ENCODE peak calls at places on chromosomes 3 and 15, in five cellular contexts. Y, N, R, M and P are unnamed samples.

GRCh38 chr3:63508305-63508704 is 144.2 kb upstream of the SNTN start:
- DNase-seq in Y (no peak), N (no peak), R (no peak), M (no peak), P (no peak)

GRCh38 chr3:132879651-132880050 is 157.4 kb upstream of the NPHP3 start:
- DNase-seq in Y (no peak), N (no peak), R (no peak), M (no peak), P (no peak)

GRCh38 chr3:186510374-186511079 is 33.7 kb downstream of the CRYGS start:
- DNase-seq in Y (no peak), N (no peak), R (no peak), M (no peak), P (no peak)

GRCh38 chr15:74792227-74793016 is 10.5 kb downstream of the CSK start:
- DNase-seq in Y (no peak), N (no peak), R (no peak), M (no peak), P (no peak)

GRCh38 chr3:194364652-194365434 is 4.7 kb downstream of the LRRC15 start:
- DNase-seq in Y (no peak), N (no peak), R (no peak), M (peak), P (no peak)

GRCh38 chr3:100257601-100258000 is 3.2 kb upstream of the TBC1D23 start:
- DNase-seq in Y (no peak), N (no peak), R (no peak), M (no peak), P (no peak)

GRCh38 chr3:124763644-124764358 is 33.5 kb downstream of the UMPS start:
- DNase-seq in Y (no peak), N (no peak), R (no peak), M (no peak), P (no peak)

GRCh38 chr3:122513386-122514122 is 1.2 kb downstream of the KPNA1 start:
- DNase-seq in Y (peak), N (no peak), R (no peak), M (no peak), P (no peak)

GRCh38 chr3:38613426-38613825 is 36.1 kb downstream of the SCN5A start:
- DNase-seq in Y (no peak), N (no peak), R (no peak), M (no peak), P (no peak)

GRCh38 chr3:43695443-43695842 is 4.7 kb downstream of the ABHD5 start:
- DNase-seq in Y (peak), N (no peak), R (no peak), M (no peak), P (no peak)

GRCh38 chr15:89197503-89197971 is 23.8 kb downstream of the RLBP1 start:
- DNase-seq in Y (no peak), N (no peak), R (peak), M (no peak), P (peak)

GRCh38 chr15:42736178-42736792 is 643 bp downstream of the CDAN1 start:
- DNase-seq in Y (no peak), N (peak), R (no peak), M (no peak), P (peak)

GRCh38 chr3:119944091-119944490 is 150.2 kb downstream of the GSK3B start:
- DNase-seq in Y (no peak), N (no peak), R (no peak), M (no peak), P (no peak)

GRCh38 chr15:81410318-81410753 is 36.3 kb upstream of the TMC3 start:
- DNase-seq in Y (peak), N (no peak), R (peak), M (peak), P (peak)

GRCh38 chr3:58580826-58581327 is 3.7 kb upstream of the FAM107A start:
- DNase-seq in Y (no peak), N (no peak), R (no peak), M (no peak), P (no peak)

GRCh38 chr3:26559252-26559651 is 63.3 kb upstream of the LRRC3B start:
- DNase-seq in Y (no peak), N (no peak), R (no peak), M (no peak), P (no peak)

GRCh38 chr3:156973954-156974353 is 147.8 kb downstream of the LEKR1 start:
- DNase-seq in Y (no peak), N (no peak), R (no peak), M (no peak), P (no peak)

GRCh38 chr15:68298882-68299381 is 21.4 kb downstream of the FEM1B start:
- DNase-seq in Y (peak), N (no peak), R (no peak), M (no peak), P (no peak)

GRCh38 chr3:128603811-128604447 is 46.7 kb downstream of the RPN1 start:
- DNase-seq in Y (peak), N (no peak), R (no peak), M (no peak), P (no peak)

GRCh38 chr3:101065962-101066361 is 72.7 kb upstream of the ABI3BP start:
- DNase-seq in Y (no peak), N (no peak), R (no peak), M (peak), P (no peak)

GRCh38 chr15:48063411-48063985 is 57.3 kb upstream of the SLC24A5 start:
- DNase-seq in Y (no peak), N (no peak), R (no peak), M (no peak), P (no peak)

GRCh38 chr3:45644467-45645201 is 44.6 kb upstream of the SACM1L start:
- DNase-seq in Y (no peak), N (no peak), R (no peak), M (peak), P (no peak)

GRCh38 chr3:136818851-136819783 is at the start of gene SLC35G2:
- DNase-seq in Y (no peak), N (peak), R (no peak), M (peak), P (peak)

GRCh38 chr3:45783667-45784066 is 12.7 kb downstream of the SLC6A20 start:
- DNase-seq in Y (no peak), N (no peak), R (no peak), M (no peak), P (no peak)

GRCh38 chr3:31625358-31625757 is 92.6 kb downstream of the STT3B start:
- DNase-seq in Y (no peak), N (no peak), R (no peak), M (no peak), P (no peak)

GRCh38 chr3:81799403-81799802 is 38.0 kb upstream of the GBE1 start:
- DNase-seq in Y (no peak), N (no peak), R (no peak), M (no peak), P (no peak)

GRCh38 chr3:140505256-140505655 is 172.6 kb upstream of the TRIM42 start:
- DNase-seq in Y (no peak), N (no peak), R (no peak), M (no peak), P (no peak)

GRCh38 chr3:126481808-126482502 is 6.3 kb upstream of the ZXDC start:
- DNase-seq in Y (no peak), N (no peak), R (no peak), M (no peak), P (no peak)

GRCh38 chr15:25501828-25502446 is 63.1 kb upstream of the UBE3A start:
- DNase-seq in Y (peak), N (no peak), R (peak), M (no peak), P (no peak)

GRCh38 chr3:172709776-172710708 is 825 bp downstream of the NCEH1 start:
- DNase-seq in Y (no peak), N (peak), R (no peak), M (peak), P (no peak)

GRCh38 chr3:124512881-124513609 is 217.2 kb upstream of the UMPS start:
- DNase-seq in Y (no peak), N (no peak), R (no peak), M (no peak), P (no peak)

GRCh38 chr3:183428140-183429023 is at the start of gene MCF2L2:
- DNase-seq in Y (no peak), N (peak), R (peak), M (peak), P (peak)

GRCh38 chr15:60865507-60865906 is 363.6 kb downstream of the RORA start:
- DNase-seq in Y (no peak), N (no peak), R (no peak), M (no peak), P (no peak)

GRCh38 chr3:45665101-45665572 is 24.1 kb upstream of the SACM1L start:
- DNase-seq in Y (peak), N (peak), R (no peak), M (no peak), P (no peak)

GRCh38 chr15:63246691-63247464 is 30.5 kb upstream of the APH1B start:
- DNase-seq in Y (peak), N (no peak), R (no peak), M (no peak), P (no peak)

GRCh38 chr3:194134757-194135515 is 1.0 kb upstream of the HES1 start:
- DNase-seq in Y (peak), N (peak), R (peak), M (peak), P (peak)

GRCh38 chr3:16084887-16085286 is 89.6 kb upstream of the GALNT15 start:
- DNase-seq in Y (no peak), N (no peak), R (no peak), M (no peak), P (no peak)